ENCODE peak calls at places on chromosomes 4 and X, in ten cellular contexts. Q is cardiac fibroblast; I is AG04449; G is GM23248; J is CD8-positive, alpha-beta memory T cell; O is stomach; T is GM12878; R is astrocyte; C is breast epithelium; F is HCT116. S is an unnamed sample.

GRCh38 chr4:122652379-122652778 is 31.5 kb upstream of the IL21 start:
- DNase-seq in F (peak), O (no peak), I (no peak), C (no peak), T (no peak), G (peak), Q (peak), J (no peak), R (peak), S (peak)

GRCh38 chrX:69038826-69039225 is 126.4 kb downstream of the PJA1 start:
- DNase-seq in J (no peak), T (no peak), Q (no peak), R (no peak), F (no peak), G (no peak), O (no peak), I (no peak), C (no peak), S (no peak)

GRCh38 chr4:182093431-182093831 is 149.8 kb upstream of the TENM3 start:
- DNase-seq in R (peak), Q (no peak), J (no peak), C (no peak), O (no peak), G (no peak), I (no peak), F (no peak), T (no peak), S (no peak)

GRCh38 chr4:86181585-86181984 is 178.3 kb downstream of the MAPK10 start:
- DNase-seq in F (no peak), T (no peak), J (no peak), R (peak), C (no peak), Q (peak), O (no peak), I (no peak), G (peak), S (no peak)

GRCh38 chr4:113358784-113359183 is 309.3 kb downstream of the ANK2 start:
- DNase-seq in Q (peak), F (no peak), G (no peak), I (no peak), O (no peak), C (no peak), J (no peak), R (no peak), T (no peak), S (no peak)

GRCh38 chrX:153400146-153401132 is 711 bp downstream of the PNMA6E start:
- DNase-seq in Q (peak), F (peak), I (no peak), T (no peak), R (no peak), C (no peak), O (peak), G (peak), J (peak), S (peak)

GRCh38 chr4:5852806-5853205 is 40.1 kb downstream of the CRMP1 start:
- DNase-seq in J (no peak), T (no peak), I (no peak), F (no peak), C (no peak), O (no peak), G (no peak), R (no peak), Q (no peak), S (peak)

GRCh38 chr4:6113641-6114040 is 86.7 kb downstream of the JAKMIP1 start:
- DNase-seq in Q (no peak), I (no peak), F (no peak), J (no peak), C (no peak), R (no peak), T (no peak), O (peak), G (no peak), S (no peak)

GRCh38 chr4:25790024-25790423 is 72.8 kb downstream of the SEL1L3 start:
- DNase-seq in O (no peak), R (no peak), G (no peak), J (no peak), Q (no peak), T (no peak), F (no peak), C (no peak), I (no peak), S (no peak)

GRCh38 chrX:20284992-20285391 is 18.3 kb upstream of the RPS6KA3 start:
- DNase-seq in O (no peak), F (no peak), I (no peak), R (no peak), C (no peak), Q (no peak), G (no peak), J (no peak), T (no peak), S (no peak)

GRCh38 chr4:153114771-153115321 is 89.4 kb upstream of the TRIM2 start:
- DNase-seq in C (no peak), F (peak), O (peak), G (peak), J (peak), T (no peak), Q (peak), I (no peak), R (peak), S (no peak)

GRCh38 chrX:154732421-154733071 is 18.3 kb downstream of the GAB3 start:
- DNase-seq in Q (peak), J (no peak), O (no peak), T (no peak), I (no peak), G (peak), F (no peak), C (no peak), R (peak), S (no peak)

GRCh38 chr4:88457307-88458090 is 580 bp downstream of the HERC5 start:
- DNase-seq in Q (peak), O (peak), T (no peak), C (no peak), G (peak), J (no peak), I (no peak), F (peak), R (peak), S (peak)

GRCh38 chrX:140141444-140142029 is 176.2 kb upstream of the CXorf66 start:
- DNase-seq in O (peak), T (peak), Q (peak), I (no peak), R (no peak), C (no peak), G (peak), F (peak), J (peak), S (peak)

GRCh38 chr4:65521666-65522065 is 148.6 kb downstream of the EPHA5 start:
- DNase-seq in I (no peak), G (no peak), R (no peak), Q (no peak), J (no peak), T (no peak), O (no peak), C (no peak), F (no peak), S (no peak)

GRCh38 chr4:39686997-39687396 is 10.9 kb upstream of the UBE2K start:
- DNase-seq in C (no peak), J (no peak), Q (no peak), R (no peak), F (no peak), I (no peak), O (no peak), G (no peak), T (no peak), S (no peak)

GRCh38 chrX:150635952-150636351 is 57.2 kb upstream of the MTMR1 start:
- DNase-seq in T (peak), F (no peak), Q (peak), O (no peak), R (peak), G (peak), I (peak), C (no peak), J (no peak), S (no peak)

GRCh38 chr4:16942491-16942890 is 44.0 kb upstream of the LDB2 start:
- DNase-seq in G (no peak), O (no peak), Q (no peak), C (no peak), I (no peak), J (no peak), F (peak), R (no peak), T (no peak), S (no peak)

GRCh38 chr4:110621328-110621812 is 1.5 kb downstream of the PITX2 start:
- DNase-seq in F (no peak), R (no peak), O (no peak), I (no peak), Q (no peak), C (no peak), G (no peak), J (no peak), T (no peak), S (no peak)

GRCh38 chr4:137474711-137475301 is 57.5 kb downstream of the PCDH18 start:
- DNase-seq in T (no peak), I (no peak), C (no peak), Q (peak), J (no peak), R (peak), F (no peak), G (peak), O (no peak), S (no peak)

GRCh38 chr4:23392860-23393458 is 496.9 kb downstream of the PPARGC1A start:
- DNase-seq in J (no peak), Q (no peak), F (no peak), O (no peak), C (no peak), G (no peak), R (no peak), I (no peak), T (no peak), S (no peak)

GRCh38 chrX:131944936-131945902 is 77.9 kb upstream of the STK26 start:
- DNase-seq in Q (no peak), I (no peak), R (no peak), F (no peak), J (no peak), G (no peak), T (no peak), C (no peak), O (no peak), S (no peak)

GRCh38 chrX:153477039-153477438 is 6.7 kb upstream of the HAUS7 start:
- DNase-seq in T (no peak), C (no peak), G (peak), F (no peak), Q (peak), I (no peak), R (peak), J (no peak), O (no peak), S (peak)

GRCh38 chr4:65450899-65451298 is 219.4 kb downstream of the EPHA5 start:
- DNase-seq in C (no peak), F (no peak), O (no peak), Q (no peak), J (no peak), I (no peak), G (no peak), T (no peak), R (no peak), S (no peak)

GRCh38 chrX:151543706-151544105 is 19.8 kb upstream of the PASD1 start:
- DNase-seq in J (no peak), F (no peak), T (no peak), O (no peak), Q (no peak), I (no peak), R (no peak), C (no peak), G (no peak), S (peak)

GRCh38 chr4:145734576-145735329 is 54.8 kb downstream of the C4orf51 start:
- DNase-seq in C (peak), Q (peak), F (no peak), J (no peak), I (peak), T (peak), R (peak), G (peak), O (peak), S (no peak)

GRCh38 chr4:25580633-25581467 is 74.8 kb upstream of the SLC34A2 start:
- DNase-seq in O (peak), J (no peak), R (no peak), T (no peak), C (no peak), G (peak), I (no peak), Q (no peak), F (no peak), S (peak)

GRCh38 chr4:159764343-159764952 is 661.6 kb downstream of the RAPGEF2 start:
- DNase-seq in F (peak), O (no peak), T (no peak), R (peak), C (no peak), Q (peak), J (no peak), G (peak), I (no peak), S (peak)

GRCh38 chr4:186651624-186652023 is 72.0 kb downstream of the FAT1 start:
- DNase-seq in O (peak), Q (peak), I (no peak), T (no peak), G (no peak), R (peak), J (no peak), C (peak), F (no peak), S (no peak)
- H3K4me3 ChIP-seq in O (peak), Q (peak), I (no peak), T (no peak), G (no peak), R (peak), J (no peak), C (no peak), F (no peak), S (no peak)

GRCh38 chr4:20532096-20532495 is 168.2 kb upstream of the PACRGL start:
- DNase-seq in F (no peak), J (no peak), Q (no peak), T (no peak), G (no peak), O (no peak), I (no peak), R (no peak), C (no peak), S (no peak)
- H3K4me3 ChIP-seq in F (no peak), J (no peak), Q (no peak), T (no peak), G (no peak), O (no peak), I (no peak), R (no peak), C (no peak), S (no peak)

DNA sequence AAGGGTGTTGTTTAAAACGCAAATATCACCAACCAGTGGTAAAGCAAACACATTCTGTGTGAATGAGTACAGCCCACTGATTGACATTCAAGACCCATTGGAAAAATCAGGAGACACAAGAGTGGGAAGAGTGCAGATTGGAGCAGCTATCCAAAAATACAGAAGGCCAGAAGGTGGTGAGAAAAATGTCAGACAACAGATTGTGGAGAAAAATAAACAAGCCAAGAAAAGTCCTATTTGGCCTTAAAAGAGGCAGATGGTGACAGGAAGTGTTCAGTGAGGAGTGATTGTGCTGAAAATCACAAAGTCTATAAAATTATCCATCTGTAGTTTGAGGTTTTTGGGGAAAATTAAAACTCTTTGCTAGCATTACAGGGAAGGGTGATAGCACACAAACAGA is 39.3 kb downstream of the CPE start:
- DNase-seq in G (no peak), O (no peak), F (no peak), R (no peak), T (no peak), C (no peak), Q (no peak), I (no peak), J (no peak), S (no peak)
- H3K4me3 ChIP-seq in G (no peak), O (no peak), F (no peak), R (no peak), T (no peak), C (no peak), Q (no peak), I (no peak), J (no peak), S (no peak)

DNA sequence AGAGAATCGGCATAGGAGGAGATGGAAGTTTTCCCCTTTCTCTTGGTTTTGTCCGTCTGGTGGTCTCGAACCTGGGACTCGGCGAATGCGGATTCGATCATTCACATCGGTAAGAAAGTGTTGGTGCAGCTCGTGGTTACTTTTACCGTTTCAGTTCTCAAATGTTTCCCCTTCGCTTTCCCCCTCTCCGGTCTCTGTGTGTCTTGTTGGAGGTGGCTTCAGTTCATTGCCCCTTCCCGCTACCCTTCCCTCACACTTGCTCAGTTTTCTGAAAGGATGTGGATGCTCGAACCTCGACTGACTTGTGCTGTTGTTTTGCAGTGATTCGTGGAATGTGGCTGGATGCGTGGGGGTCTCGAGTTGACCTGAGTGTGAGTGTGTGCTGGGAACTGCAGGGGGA is 870 bp downstream of the GRID2 start:
- DNase-seq in T (no peak), C (no peak), G (no peak), J (no peak), O (no peak), R (no peak), F (no peak), Q (peak), I (no peak), S (peak)
- H3K4me3 ChIP-seq in T (no peak), C (no peak), G (no peak), J (no peak), O (peak), R (peak), F (peak), Q (peak), I (no peak), S (peak)